ENCODE peak calls at places on chromosomes 13 and 19, in six cellular contexts. K is NCI-H1105, F is NCI-H2227 treated with DMSO at 0.1 percent for 48 hours, R is foreskin fibroblast, H is neural crest cell, O is stromal cell of bone marrow. P is an unnamed sample.

GRCh38 chr19:47581605-47582319 is 8.8 kb upstream of the ZNF541 start:
- DNase-seq in H (no peak), O (no peak), K (no peak), F (no peak), R (no peak), P (no peak)

GRCh38 chr19:47582320-47582909 is 9.5 kb upstream of the ZNF541 start:
- DNase-seq in K (no peak), R (peak), F (no peak), O (peak), H (no peak), P (peak)

GRCh38 chr13:29465741-29466293 is 129.7 kb downstream of the SLC7A1 start:
- DNase-seq in K (no peak), H (no peak), O (peak), R (peak), F (no peak), P (no peak)

GRCh38 chr19:1424182-1424955 is 13.8 kb upstream of the RPS15 start:
- DNase-seq in H (no peak), O (no peak), K (no peak), R (no peak), F (no peak), P (no peak)

GRCh38 chr19:10334340-10335148 is 1.2 kb upstream of the RAVER1 start:
- DNase-seq in H (peak), F (peak), R (peak), O (peak), K (peak), P (peak)

GRCh38 chr19:13118424-13119193 is 545 bp downstream of the NACC1 start:
- DNase-seq in K (peak), F (no peak), O (no peak), H (no peak), R (peak), P (no peak)

GRCh38 chr13:99282264-99283231 is 24.4 kb upstream of the GPR18 start:
- DNase-seq in H (no peak), K (no peak), F (no peak), R (no peak), O (peak), P (no peak)

GRCh38 chr13:21663197-21663596 is 7.7 kb upstream of the FGF9 start:
- DNase-seq in H (no peak), R (no peak), O (no peak), K (no peak), F (no peak), P (no peak)

GRCh38 chr19:50719566-50719965 is at the start of gene SHANK1:
- DNase-seq in K (no peak), F (no peak), H (no peak), O (no peak), R (peak), P (no peak)

GRCh38 chr19:29509456-29509855 is 16.3 kb upstream of the VSTM2B start:
- DNase-seq in R (no peak), K (no peak), H (no peak), O (no peak), F (no peak), P (no peak)

P was measured in AG09319.